ENCODE peak calls at places on chromosomes 3 and 15, in seven cellular contexts. L, M, E, A, O, T and U are unnamed samples.

GRCh38 chr3:145448436-145448835 is 712.5 kb downstream of the PLOD2 start:
- DNase-seq in L (no peak), T (no peak), M (no peak), A (no peak), E (no peak), O (peak; percentile 73), U (no peak)

GRCh38 chr3:22861426-22861825 is 341.7 kb upstream of the UBE2E2 start:
- DNase-seq in L (no peak), E (no peak), T (no peak), O (no peak), A (no peak), M (no peak), U (no peak)

GRCh38 chr15:63833246-63833696 is 477 bp downstream of the HERC1 start:
- DNase-seq in O (peak; percentile 37), A (peak; percentile 68), T (no peak), L (no peak), E (peak; percentile 50), M (peak; percentile 73), U (no peak)

GRCh38 chr15:83206971-83207621 is 527 bp downstream of the HDGFL3 start:
- DNase-seq in O (peak; percentile 55), T (no peak), M (peak; percentile 71), A (peak; percentile 60), E (peak; percentile 43), L (peak; percentile 75), U (no peak)

GRCh38 chr3:38457111-38458003 is 3.7 kb downstream of the ACVR2B start:
- DNase-seq in A (no peak), M (no peak), O (no peak), E (no peak), T (no peak), L (no peak), U (no peak)

GRCh38 chr3:127637546-127637945 is 8.6 kb downstream of the PODXL2 start:
- DNase-seq in O (no peak), M (peak; percentile 11), E (peak; percentile 60), A (no peak), L (no peak), T (no peak), U (no peak)

GRCh38 chr15:74171965-74172541 is 1.5 kb upstream of the ISLR start:
- DNase-seq in L (peak; percentile 52), E (no peak), M (peak; percentile 48), O (no peak), T (no peak), A (no peak), U (no peak)

GRCh38 chr3:187368251-187368733 is at the start of gene RTP4:
- DNase-seq in A (no peak), L (no peak), O (peak; percentile 41), E (peak; percentile 50), M (no peak), T (no peak), U (no peak)

GRCh38 chr15:73600413-73601050 is 32.7 kb downstream of the NPTN start:
- DNase-seq in M (no peak), A (no peak), E (no peak), O (no peak), T (no peak), L (no peak), U (no peak)

DNA sequence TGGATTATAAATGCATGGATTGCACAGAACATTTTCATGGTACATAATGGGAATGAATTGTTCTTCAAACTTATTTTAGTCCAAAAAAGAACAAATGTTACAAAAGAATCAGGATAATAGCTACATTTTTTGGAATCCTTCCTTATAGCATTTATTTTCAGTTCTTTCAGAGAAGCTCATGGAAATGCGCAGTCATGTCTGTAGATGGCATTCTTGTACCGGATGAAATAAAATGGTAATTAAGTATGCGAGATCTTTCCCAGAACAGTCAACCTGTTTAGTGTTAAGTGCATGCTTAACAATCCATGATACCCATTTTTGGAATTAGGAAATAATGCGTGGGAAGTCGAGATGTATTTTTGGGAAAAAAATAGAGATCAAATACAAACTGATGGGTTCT is 38.2 kb upstream of the GOLGA8B start:
- DNase-seq in E (no peak), O (no peak), L (no peak), T (no peak), A (no peak), M (no peak), U (no peak)
- TF ChIP-seq CTCF in E (peak; percentile 16), O (no peak), L (no peak), T (peak; percentile 45), A (peak; percentile 25), M (peak; percentile 42), U (peak; percentile 69)

DNA sequence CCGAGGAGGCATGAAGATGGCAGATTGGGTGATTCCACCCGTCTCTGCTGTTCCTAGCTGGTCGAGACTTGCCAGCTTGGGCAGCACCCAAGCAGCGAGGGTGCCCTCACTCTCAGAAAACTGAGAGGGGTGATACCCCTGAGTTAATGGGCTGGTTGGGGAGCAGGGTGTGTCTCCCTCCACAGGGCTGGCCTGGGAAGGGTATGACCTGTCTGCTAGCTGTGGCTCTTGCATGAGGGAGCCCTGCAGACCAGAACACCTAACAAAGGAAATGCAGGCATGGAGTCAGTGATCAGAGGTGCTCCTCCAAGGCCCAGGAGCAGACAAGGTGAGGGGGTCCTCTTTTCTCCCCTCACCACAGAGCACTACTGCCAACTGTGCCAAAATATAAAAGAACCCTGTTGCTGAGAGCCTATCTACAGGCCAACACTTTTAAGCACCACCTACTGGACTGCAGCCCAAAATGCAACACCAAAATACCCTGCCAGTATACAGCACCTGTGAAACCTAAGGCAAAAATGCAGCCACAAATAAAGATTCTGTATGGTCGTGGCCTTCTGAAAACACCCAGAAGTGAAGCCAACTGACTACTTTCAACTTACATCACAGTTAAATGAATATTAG is 35.8 kb upstream of the PPM1L start:
- DNase-seq in E (no peak), L (no peak), A (no peak), O (peak; percentile 44), T (no peak), M (no peak), U (no peak)
- TF ChIP-seq CTCF in E (no peak), L (no peak), A (no peak), O (peak; percentile 60), T (peak; percentile 23), M (no peak), U (no peak)

GRCh38 chr3:129231331-129232119 is 17.9 kb upstream of the COPG1 start:
- DNase-seq in E (no peak), M (no peak), A (no peak), T (no peak), O (no peak), L (no peak), U (no peak)

GRCh38 chr3:129230311-129231019 is 18.9 kb upstream of the COPG1 start:
- DNase-seq in A (peak; percentile 53), T (peak; percentile 63), L (no peak), M (no peak), E (peak; percentile 63), O (peak; percentile 48), U (no peak)

GRCh38 chr3:129235310-129235917 is 14.0 kb upstream of the COPG1 start:
- DNase-seq in T (no peak), M (no peak), A (no peak), O (no peak), L (no peak), E (no peak), U (no peak)

GRCh38 chr3:129234441-129234840 is 15.0 kb upstream of the COPG1 start:
- DNase-seq in A (no peak), T (no peak), E (no peak), L (no peak), O (no peak), M (no peak), U (no peak)

GRCh38 chr3:129233538-129233937 is 15.9 kb upstream of the COPG1 start:
- DNase-seq in A (peak; percentile 74), T (no peak), M (peak; percentile 78), O (no peak), E (no peak), L (no peak), U (no peak)
- TF ChIP-seq CTCF in A (no peak), T (no peak), M (no peak), O (no peak), E (no peak), L (no peak), U (no peak)

GRCh38 chr15:76340198-76340801 is 3.7 kb downstream of the ISL2 start:
- DNase-seq in E (peak; percentile 34), O (no peak), T (no peak), A (peak; percentile 52), L (no peak), M (no peak), U (no peak)

GRCh38 chr15:76341366-76342045 is 4.9 kb downstream of the ISL2 start:
- DNase-seq in A (no peak), E (no peak), M (no peak), O (no peak), T (no peak), L (no peak), U (no peak)

GRCh38 chr15:76342046-76342381 is 5.4 kb downstream of the ISL2 start:
- DNase-seq in M (no peak), T (no peak), E (no peak), O (no peak), L (no peak), A (no peak), U (no peak)

GRCh38 chr15:76339302-76340197 is 3.0 kb downstream of the ISL2 start:
- DNase-seq in L (no peak), O (no peak), M (no peak), T (no peak), E (peak; percentile 29), A (no peak), U (no peak)

GRCh38 chr15:76340802-76341365 is 4.3 kb downstream of the ISL2 start:
- DNase-seq in T (no peak), L (no peak), A (peak; percentile 53), E (peak; percentile 64), O (peak; percentile 41), M (no peak), U (no peak)
- TF ChIP-seq CTCF in T (peak; percentile 37), L (no peak), A (peak; percentile 19), E (peak; percentile 39), O (no peak), M (no peak), U (peak; percentile 42)

GRCh38 chr15:94205366-94205765 is 26.0 kb upstream of the MCTP2 start:
- DNase-seq in T (no peak), M (no peak), O (no peak), E (peak; percentile 35), L (no peak), A (no peak), U (no peak)

GRCh38 chr15:94198633-94199032 is 32.7 kb upstream of the MCTP2 start:
- DNase-seq in L (no peak), M (no peak), O (no peak), A (no peak), E (no peak), T (no peak), U (no peak)

GRCh38 chr15:94199725-94200124 is 31.6 kb upstream of the MCTP2 start:
- DNase-seq in T (no peak), L (no peak), M (no peak), E (no peak), O (no peak), A (no peak), U (no peak)

GRCh38 chr15:94206463-94207167 is 24.7 kb upstream of the MCTP2 start:
- DNase-seq in L (no peak), A (no peak), O (no peak), E (peak; percentile 76), M (no peak), T (no peak), U (no peak)

GRCh38 chr15:94203321-94203720 is 28.0 kb upstream of the MCTP2 start:
- DNase-seq in O (no peak), M (no peak), A (no peak), E (no peak), L (no peak), T (no peak), U (no peak)
- TF ChIP-seq CTCF in O (no peak), M (no peak), A (no peak), E (no peak), L (no peak), T (no peak), U (no peak)

GRCh38 chr3:108493862-108494261 is 16.5 kb downstream of the MYH15 start:
- DNase-seq in L (no peak), M (no peak), T (no peak), E (peak; percentile 20), O (peak; percentile 56), A (no peak), U (no peak)
- TF ChIP-seq CTCF in L (no peak), M (no peak), T (peak; percentile 42), E (no peak), O (no peak), A (peak; percentile 26), U (peak; percentile 64)